ENCODE peak calls at places on chromosomes 2 and 18, in four cellular contexts. One of them, this sample, is unnamed.

GRCh38 chr2:231922945-231923344 is 3.3 kb downstream of the NPPC start:
- DNase-seq in GM12878: no peak
- DNase-seq in K562: no peak
- DNase-seq in endothelial cell of umbilical vein: no peak
- DNase-seq in this sample: no peak

GRCh38 chr2:19348692-19349091 is 9.7 kb downstream of the OSR1 start:
- DNase-seq in GM12878: no peak
- DNase-seq in K562: no peak
- DNase-seq in endothelial cell of umbilical vein: no peak
- DNase-seq in this sample: no peak

GRCh38 chr2:99605036-99605435 is 115.2 kb upstream of the REV1 start:
- DNase-seq in GM12878: no peak
- DNase-seq in K562: no peak
- DNase-seq in endothelial cell of umbilical vein: no peak
- DNase-seq in this sample: peak

GRCh38 chr2:197248623-197249022 is 62.0 kb downstream of the ANKRD44 start:
- DNase-seq in GM12878: no peak
- DNase-seq in K562: no peak
- DNase-seq in endothelial cell of umbilical vein: no peak
- DNase-seq in this sample: peak

GRCh38 chr2:64850641-64851040 is 138.6 kb upstream of the SLC1A4 start:
- DNase-seq in GM12878: no peak
- DNase-seq in K562: no peak
- DNase-seq in endothelial cell of umbilical vein: no peak
- DNase-seq in this sample: no peak

GRCh38 chr2:230723363-230723762 is 10.7 kb downstream of the CAB39 start:
- DNase-seq in GM12878: no peak
- DNase-seq in K562: peak
- DNase-seq in endothelial cell of umbilical vein: no peak
- DNase-seq in this sample: no peak

GRCh38 chr18:77091366-77091765 is 41.2 kb downstream of the MBP start:
- DNase-seq in GM12878: no peak
- DNase-seq in K562: no peak
- DNase-seq in endothelial cell of umbilical vein: no peak
- DNase-seq in this sample: no peak

GRCh38 chr2:197145471-197146056 is 165.0 kb downstream of the ANKRD44 start:
- DNase-seq in GM12878: peak
- DNase-seq in K562: no peak
- DNase-seq in endothelial cell of umbilical vein: no peak
- DNase-seq in this sample: no peak

GRCh38 chr2:187993516-187993915 is 298.2 kb upstream of the GULP1 start:
- DNase-seq in GM12878: no peak
- DNase-seq in K562: no peak
- DNase-seq in endothelial cell of umbilical vein: no peak
- DNase-seq in this sample: peak

GRCh38 chr2:129428086-129428660 is 551.3 kb upstream of the RAB6C start:
- DNase-seq in GM12878: no peak
- DNase-seq in K562: no peak
- DNase-seq in endothelial cell of umbilical vein: no peak
- DNase-seq in this sample: no peak

GRCh38 chr2:105754011-105754410 is 9.3 kb downstream of the NCK2 start:
- DNase-seq in GM12878: no peak
- DNase-seq in K562: no peak
- DNase-seq in endothelial cell of umbilical vein: no peak
- DNase-seq in this sample: no peak

GRCh38 chr2:240955306-240956101 is 42.9 kb upstream of the SNED1 start:
- DNase-seq in GM12878: no peak
- DNase-seq in K562: no peak
- DNase-seq in endothelial cell of umbilical vein: no peak
- DNase-seq in this sample: no peak

GRCh38 chr2:111143107-111143886 is 22.6 kb downstream of the BCL2L11 start:
- DNase-seq in GM12878: no peak
- DNase-seq in K562: no peak
- DNase-seq in endothelial cell of umbilical vein: no peak
- DNase-seq in this sample: no peak

GRCh38 chr18:75252136-75252535 is 41.5 kb downstream of the TSHZ1 start:
- DNase-seq in GM12878: no peak
- DNase-seq in K562: no peak
- DNase-seq in endothelial cell of umbilical vein: peak
- DNase-seq in this sample: no peak

GRCh38 chr2:47345584-47345913 is 57.4 kb upstream of the MSH2 start:
- DNase-seq in GM12878: no peak
- DNase-seq in K562: no peak
- DNase-seq in endothelial cell of umbilical vein: peak
- DNase-seq in this sample: no peak

GRCh38 chr18:70044626-70045025 is 97.0 kb upstream of the CD226 start:
- DNase-seq in GM12878: no peak
- DNase-seq in K562: no peak
- DNase-seq in endothelial cell of umbilical vein: peak
- DNase-seq in this sample: peak

GRCh38 chr2:240338274-240338673 is 97.2 kb upstream of the GPC1 start:
- DNase-seq in GM12878: no peak
- DNase-seq in K562: no peak
- DNase-seq in endothelial cell of umbilical vein: no peak
- DNase-seq in this sample: no peak

GRCh38 chr2:210440206-210440605 is 36.4 kb downstream of the LANCL1 start:
- DNase-seq in GM12878: no peak
- DNase-seq in K562: no peak
- DNase-seq in endothelial cell of umbilical vein: no peak
- DNase-seq in this sample: no peak

GRCh38 chr2:145040433-145040832 is 520.5 kb upstream of the ZEB2 start:
- DNase-seq in GM12878: no peak
- DNase-seq in K562: no peak
- DNase-seq in endothelial cell of umbilical vein: no peak
- DNase-seq in this sample: peak

GRCh38 chr2:159891917-159892691 is 94.1 kb upstream of the CD302 start:
- DNase-seq in GM12878: no peak
- DNase-seq in K562: no peak
- DNase-seq in endothelial cell of umbilical vein: peak
- DNase-seq in this sample: peak

GRCh38 chr2:52000156-52000855 is 968.4 kb upstream of the NRXN1 start:
- DNase-seq in GM12878: no peak
- DNase-seq in K562: no peak
- DNase-seq in endothelial cell of umbilical vein: no peak
- DNase-seq in this sample: peak

GRCh38 chr2:207770602-207771404 is 1.1 kb upstream of the FZD5 start:
- DNase-seq in GM12878: no peak
- DNase-seq in K562: no peak
- DNase-seq in endothelial cell of umbilical vein: peak
- DNase-seq in this sample: no peak

GRCh38 chr2:241490444-241490760 is 18.0 kb downstream of the STK25 start:
- DNase-seq in GM12878: no peak
- DNase-seq in K562: peak
- DNase-seq in endothelial cell of umbilical vein: no peak
- DNase-seq in this sample: peak

GRCh38 chr2:229434131-229434530 is 163.0 kb upstream of the PID1 start:
- DNase-seq in GM12878: no peak
- DNase-seq in K562: no peak
- DNase-seq in endothelial cell of umbilical vein: no peak
- DNase-seq in this sample: no peak

DNA sequence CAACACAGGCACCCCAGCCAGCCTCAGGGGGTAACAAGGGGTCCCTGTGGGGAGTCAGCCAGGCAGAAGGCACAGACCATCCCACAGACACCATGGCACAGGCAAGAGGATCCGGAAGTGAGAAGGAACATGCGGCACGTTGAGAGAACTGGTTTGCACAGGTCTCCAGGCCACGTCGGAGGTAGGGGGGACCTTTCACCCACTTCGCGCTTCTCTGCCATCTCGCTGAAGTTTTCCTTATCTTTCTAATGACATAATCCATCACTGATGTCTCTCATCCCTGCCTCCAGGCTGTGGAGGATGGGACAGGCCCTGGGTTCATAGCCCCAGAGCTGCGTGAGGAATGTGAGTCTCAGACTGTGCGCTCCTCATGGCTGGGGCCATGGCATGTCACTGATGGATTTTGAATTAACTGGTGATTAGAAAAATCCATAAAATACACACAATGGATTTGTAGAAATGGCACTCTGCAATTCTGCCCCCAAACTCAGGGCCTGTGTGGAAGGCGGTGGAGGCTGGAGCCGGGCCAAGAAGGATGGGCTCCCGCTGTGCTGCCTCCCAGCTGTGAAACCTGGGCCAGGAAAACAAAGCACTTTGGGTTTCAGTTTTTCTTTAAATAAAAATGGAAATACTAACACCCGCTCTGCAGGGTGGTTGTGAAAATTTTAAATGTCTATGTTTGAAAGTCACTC is 113.2 kb upstream of the ALKAL2 start:
- DNase-seq in GM12878: no peak
- DNase-seq in K562: no peak
- DNase-seq in endothelial cell of umbilical vein: no peak
- DNase-seq in this sample: no peak
- TF ChIP-seq FOS in GM12878: no peak
- TF ChIP-seq FOS in K562: no peak
- TF ChIP-seq FOS in endothelial cell of umbilical vein: no peak
- TF ChIP-seq FOS in this sample: no peak

DNA sequence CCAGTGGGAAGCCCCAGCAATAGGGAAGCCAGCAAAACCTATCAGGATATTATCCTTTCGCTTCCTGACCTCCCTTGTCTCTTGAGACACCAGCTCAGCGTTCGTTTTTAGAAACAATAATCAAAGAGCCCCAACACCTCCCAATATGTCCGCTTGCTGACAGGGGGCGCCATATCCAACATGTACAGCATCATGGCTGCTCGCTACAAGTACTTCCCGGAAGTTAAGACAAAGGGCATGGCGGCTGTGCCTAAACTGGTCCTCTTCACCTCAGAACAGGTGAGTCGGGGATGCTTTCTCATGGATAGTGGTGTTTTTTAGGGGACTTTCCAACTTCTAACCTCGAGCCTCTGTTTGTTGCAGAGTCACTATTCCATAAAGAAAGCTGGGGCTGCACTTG is 28.7 kb downstream of the GAD1 start:
- DNase-seq in GM12878: no peak
- DNase-seq in K562: peak
- DNase-seq in endothelial cell of umbilical vein: no peak
- DNase-seq in this sample: no peak
- TF ChIP-seq FOS in GM12878: no peak
- TF ChIP-seq FOS in K562: no peak
- TF ChIP-seq FOS in endothelial cell of umbilical vein: no peak
- TF ChIP-seq FOS in this sample: no peak

DNA sequence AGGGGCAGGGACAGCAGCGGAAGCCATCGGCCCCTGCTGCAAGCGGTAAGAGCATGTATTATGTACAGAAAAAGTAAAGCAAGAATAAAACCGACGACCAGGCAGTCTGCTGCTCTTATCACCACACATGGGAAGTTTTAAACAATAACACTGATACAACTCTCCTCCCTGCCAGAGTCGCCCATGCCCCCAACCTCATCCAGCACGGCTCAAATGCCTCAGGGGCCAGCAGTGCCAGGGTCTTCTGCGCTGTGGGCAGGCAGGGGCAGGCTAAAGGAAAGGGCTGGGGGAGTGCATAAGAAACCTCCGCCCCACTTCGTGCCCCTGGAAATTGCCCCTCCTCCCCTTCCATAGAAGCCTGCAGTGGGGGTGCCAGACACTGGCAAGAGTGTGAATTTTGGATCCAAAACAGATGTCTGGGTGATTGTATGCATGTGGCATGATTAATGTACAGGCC is 10.1 kb downstream of the TEX51 start:
- DNase-seq in GM12878: no peak
- DNase-seq in K562: no peak
- DNase-seq in endothelial cell of umbilical vein: no peak
- DNase-seq in this sample: no peak
- TF ChIP-seq FOS in GM12878: no peak
- TF ChIP-seq FOS in K562: no peak
- TF ChIP-seq FOS in endothelial cell of umbilical vein: no peak
- TF ChIP-seq FOS in this sample: no peak

DNA sequence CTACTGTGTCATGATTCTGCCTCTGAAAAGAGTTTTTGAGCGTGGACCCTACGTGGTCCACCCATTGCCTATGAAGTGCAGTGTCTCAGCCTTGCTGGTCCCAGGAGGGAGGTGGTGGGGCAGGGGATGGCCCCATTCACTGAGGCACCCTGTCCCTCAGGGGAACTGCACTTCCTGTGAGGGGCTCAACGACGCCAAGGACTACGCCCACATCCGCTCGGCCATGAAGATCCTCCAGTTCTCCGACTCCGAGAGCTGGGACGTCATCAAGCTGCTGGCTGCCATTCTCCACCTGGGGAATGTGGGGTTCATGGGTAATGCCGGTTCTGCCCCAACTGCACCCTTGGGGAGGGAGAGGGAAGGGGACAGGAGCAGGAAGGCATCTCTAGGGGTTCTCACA is 42.5 kb downstream of the MYO7B start:
- DNase-seq in GM12878: no peak
- DNase-seq in K562: no peak
- DNase-seq in endothelial cell of umbilical vein: no peak
- DNase-seq in this sample: no peak
- TF ChIP-seq FOS in GM12878: no peak
- TF ChIP-seq FOS in K562: no peak
- TF ChIP-seq FOS in endothelial cell of umbilical vein: no peak
- TF ChIP-seq FOS in this sample: no peak

GRCh38 chr2:98519156-98519555 is 74.5 kb downstream of the INPP4A start:
- DNase-seq in GM12878: no peak
- DNase-seq in K562: no peak
- DNase-seq in endothelial cell of umbilical vein: no peak
- DNase-seq in this sample: peak
- TF ChIP-seq FOS in GM12878: no peak
- TF ChIP-seq FOS in K562: no peak
- TF ChIP-seq FOS in endothelial cell of umbilical vein: no peak
- TF ChIP-seq FOS in this sample: no peak

GRCh38 chr2:127154396-127154795 is 47.4 kb upstream of the BIN1 start:
- DNase-seq in GM12878: no peak
- DNase-seq in K562: no peak
- DNase-seq in endothelial cell of umbilical vein: no peak
- DNase-seq in this sample: no peak
- TF ChIP-seq FOS in GM12878: no peak
- TF ChIP-seq FOS in K562: no peak
- TF ChIP-seq FOS in endothelial cell of umbilical vein: no peak
- TF ChIP-seq FOS in this sample: no peak

DNA sequence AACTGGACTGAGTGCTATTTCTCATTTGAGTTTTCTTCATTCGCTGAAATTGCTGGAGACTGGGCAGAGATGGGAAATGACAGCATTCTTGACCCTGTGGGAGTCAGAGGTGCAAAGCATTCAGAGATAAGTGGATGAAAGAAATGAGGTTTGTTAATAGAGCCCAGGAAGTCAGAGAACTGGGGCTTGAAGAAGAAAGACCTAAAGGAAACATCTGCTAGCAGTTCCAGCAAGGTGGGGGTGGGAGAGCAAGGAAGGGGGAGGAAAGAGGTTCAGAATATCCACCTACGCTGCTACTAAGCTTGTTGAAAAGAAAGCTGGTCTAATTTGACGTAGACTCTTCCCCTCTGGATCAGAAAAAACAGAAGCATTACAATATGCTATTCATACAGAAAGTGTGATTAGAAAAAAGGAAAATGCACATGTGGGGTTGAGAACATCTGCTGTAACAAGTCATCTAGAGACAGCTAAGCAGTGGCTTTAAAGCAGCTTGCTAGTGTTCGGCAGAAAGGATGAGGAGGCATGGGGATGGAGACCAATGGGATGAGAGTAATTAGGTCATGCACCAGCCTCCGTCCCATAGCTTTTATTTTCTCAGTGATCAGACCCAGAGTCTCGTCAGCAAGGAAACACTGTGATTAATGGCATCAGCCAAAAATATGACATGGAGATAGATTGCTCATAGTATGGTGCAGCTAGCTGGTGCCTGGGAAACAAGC is 29.7 kb downstream of the NAB1 start:
- DNase-seq in GM12878: peak
- DNase-seq in K562: no peak
- DNase-seq in endothelial cell of umbilical vein: peak
- DNase-seq in this sample: peak
- TF ChIP-seq FOS in GM12878: no peak
- TF ChIP-seq FOS in K562: no peak
- TF ChIP-seq FOS in endothelial cell of umbilical vein: no peak
- TF ChIP-seq FOS in this sample: no peak

This sample was measured in IMR-90.